ENCODE peak calls at places on chromosomes 16 and 17, in seven cellular contexts. B, A, V, Z, I, S and E are unnamed samples.

GRCh38 chr17:80356231-80356856 is 58.6 kb upstream of the ENDOV start:
- DNase-seq in B (no peak), A (no peak), V (no peak), Z (no peak), I (no peak), S (no peak), E (no peak)

GRCh38 chr17:57747221-57748017 is 2.3 kb upstream of the CCDC182 start:
- DNase-seq in B (peak), A (peak), V (peak), Z (peak), I (no peak), S (peak), E (no peak)

GRCh38 chr16:635573-636205 is 416 bp downstream of the METTL26 start:
- DNase-seq in B (no peak), A (no peak), V (no peak), Z (no peak), I (no peak), S (no peak), E (no peak)

GRCh38 chr17:32755045-32755805 is 121.7 kb downstream of the MYO1D start:
- DNase-seq in B (peak), A (no peak), V (peak), Z (peak), I (no peak), S (no peak), E (no peak)

GRCh38 chr17:10107320-10108165 is 90.9 kb downstream of the GAS7 start:
- DNase-seq in B (no peak), A (no peak), V (no peak), Z (no peak), I (no peak), S (no peak), E (no peak)

GRCh38 chr16:8655184-8655717 is 19.2 kb upstream of the ABAT start:
- DNase-seq in B (no peak), A (peak), V (no peak), Z (no peak), I (no peak), S (no peak), E (no peak)

GRCh38 chr16:80033783-80034468 is 433.4 kb upstream of the MAF start:
- DNase-seq in B (no peak), A (no peak), V (no peak), Z (no peak), I (no peak), S (no peak), E (no peak)

GRCh38 chr17:38786372-38786771 is 13.0 kb downstream of the PIP4K2B start:
- DNase-seq in B (no peak), A (no peak), V (no peak), Z (no peak), I (no peak), S (no peak), E (no peak)

GRCh38 chr17:80832266-80832676 is 159.4 kb upstream of the CHMP6 start:
- DNase-seq in B (peak), A (peak), V (no peak), Z (peak), I (no peak), S (peak), E (no peak)

GRCh38 chr16:74691093-74691855 is 9.4 kb downstream of the MLKL start:
- DNase-seq in B (peak), A (no peak), V (no peak), Z (no peak), I (no peak), S (no peak), E (no peak)

GRCh38 chr17:4901648-4902344 is 1.1 kb downstream of the CHRNE start:
- DNase-seq in B (no peak), A (peak), V (peak), Z (no peak), I (no peak), S (peak), E (no peak)

GRCh38 chr16:47013172-47013571 is 39.7 kb upstream of the DNAJA2 start:
- DNase-seq in B (no peak), A (no peak), V (no peak), Z (no peak), I (no peak), S (no peak), E (no peak)

GRCh38 chr17:29825604-29826003 is 104.4 kb downstream of the SSH2 start:
- DNase-seq in B (no peak), A (no peak), V (no peak), Z (no peak), I (no peak), S (no peak), E (no peak)

GRCh38 chr17:17843096-17843495 is 6.3 kb upstream of the SREBF1 start:
- DNase-seq in B (no peak), A (peak), V (no peak), Z (no peak), I (no peak), S (no peak), E (no peak)

GRCh38 chr17:36675786-36676185 is 74.4 kb downstream of the MRM1 start:
- DNase-seq in B (no peak), A (no peak), V (no peak), Z (no peak), I (no peak), S (no peak), E (no peak)

GRCh38 chr16:87559976-87560375 is 42.3 kb upstream of the JPH3 start:
- DNase-seq in B (no peak), A (no peak), V (no peak), Z (no peak), I (no peak), S (no peak), E (no peak)

GRCh38 chr17:2055494-2056220 is 754 bp downstream of the HIC1 start:
- DNase-seq in B (no peak), A (no peak), V (no peak), Z (no peak), I (no peak), S (no peak), E (no peak)

GRCh38 chr17:1180958-1181768 is 1.4 kb upstream of the ABR start:
- DNase-seq in B (no peak), A (peak), V (no peak), Z (no peak), I (peak), S (no peak), E (no peak)

GRCh38 chr17:3536736-3537135 is 20.9 kb downstream of the TRPV3 start:
- DNase-seq in B (no peak), A (no peak), V (no peak), Z (no peak), I (no peak), S (no peak), E (no peak)

GRCh38 chr17:67855504-67856324 is 30.4 kb downstream of the BPTF start:
- DNase-seq in B (no peak), A (no peak), V (no peak), Z (no peak), I (no peak), S (no peak), E (no peak)

GRCh38 chr16:1398826-1399581 is 15.5 kb downstream of the UNKL start:
- DNase-seq in B (no peak), A (no peak), V (no peak), Z (no peak), I (no peak), S (no peak), E (no peak)

GRCh38 chr16:23705517-23705902 is 7.5 kb downstream of the ERN2 start:
- DNase-seq in B (no peak), A (no peak), V (no peak), Z (no peak), I (no peak), S (no peak), E (no peak)

GRCh38 chr16:66294507-66294906 is 72.0 kb upstream of the CDH5 start:
- DNase-seq in B (no peak), A (no peak), V (no peak), Z (no peak), I (no peak), S (no peak), E (no peak)

GRCh38 chr17:38579934-38580333 is 25.8 kb downstream of the SRCIN1 start:
- DNase-seq in B (peak), A (peak), V (peak), Z (no peak), I (no peak), S (peak), E (no peak)

GRCh38 chr17:77875881-77876509 is 82.5 kb upstream of the TNRC6C start:
- DNase-seq in B (no peak), A (no peak), V (peak), Z (no peak), I (no peak), S (no peak), E (no peak)

GRCh38 chr16:85898521-85899442 is at the start of gene IRF8:
- DNase-seq in B (peak), A (peak), V (no peak), Z (no peak), I (no peak), S (peak), E (no peak)

GRCh38 chr16:60204221-60204620 is 1470.1 kb upstream of the GOT2 start:
- DNase-seq in B (no peak), A (no peak), V (peak), Z (no peak), I (no peak), S (no peak), E (no peak)

GRCh38 chr16:64687796-64688195 is 434.1 kb downstream of the CDH11 start:
- DNase-seq in B (no peak), A (no peak), V (no peak), Z (no peak), I (no peak), S (no peak), E (no peak)

GRCh38 chr16:89045881-89046280 is 47.8 kb upstream of the ACSF3 start:
- DNase-seq in B (no peak), A (no peak), V (no peak), Z (no peak), I (no peak), S (no peak), E (no peak)

GRCh38 chr16:4525634-4526277 is 12.8 kb downstream of the CDIP1 start:
- DNase-seq in B (no peak), A (no peak), V (no peak), Z (no peak), I (no peak), S (no peak), E (no peak)

GRCh38 chr17:37365589-37365988 is 10.2 kb upstream of the C17orf78 start:
- DNase-seq in B (no peak), A (no peak), V (no peak), Z (no peak), I (no peak), S (no peak), E (no peak)

GRCh38 chr17:4304417-4305027 is 40.7 kb upstream of the ANKFY1 start:
- DNase-seq in B (peak), A (peak), V (peak), Z (no peak), I (no peak), S (peak), E (no peak)

GRCh38 chr16:50628156-50628802 is 52.8 kb downstream of the SNX20 start:
- DNase-seq in B (no peak), A (no peak), V (no peak), Z (no peak), I (no peak), S (no peak), E (no peak)

GRCh38 chr17:81644976-81645952 is 8.3 kb downstream of the TSPAN10 start:
- DNase-seq in B (no peak), A (no peak), V (no peak), Z (no peak), I (no peak), S (no peak), E (no peak)

GRCh38 chr16:4580245-4580644 is 24.1 kb downstream of the C16orf96 start:
- DNase-seq in B (peak), A (no peak), V (no peak), Z (no peak), I (no peak), S (no peak), E (no peak)

GRCh38 chr16:27572711-27573110 is 22.8 kb downstream of the KATNIP start:
- DNase-seq in B (no peak), A (no peak), V (no peak), Z (no peak), I (no peak), S (no peak), E (no peak)

GRCh38 chr16:23079683-23080221 is 69.5 kb downstream of the USP31 start:
- DNase-seq in B (no peak), A (no peak), V (no peak), Z (no peak), I (no peak), S (no peak), E (no peak)

GRCh38 chr17:63423251-63423950 is 22.7 kb downstream of the CYB561 start:
- DNase-seq in B (no peak), A (peak), V (no peak), Z (no peak), I (no peak), S (no peak), E (no peak)

GRCh38 chr16:22177968-22178934 is 15.9 kb downstream of the SDR42E2 start:
- DNase-seq in B (no peak), A (no peak), V (no peak), Z (no peak), I (no peak), S (no peak), E (no peak)

GRCh38 chr16:27436921-27437650 is 35.1 kb downstream of the IL21R start:
- DNase-seq in B (peak), A (peak), V (no peak), Z (no peak), I (no peak), S (no peak), E (no peak)